ENCODE peak calls at places on chromosomes 13 and 19, in ten cellular contexts. D is CD4-positive, CD25-positive, alpha-beta regulatory T cell; A is lower leg skin; U is breast epithelium; C is brain microvascular endothelial cell; P is tibial nerve; Q is heart right ventricle; E is dorsolateral prefrontal cortex; O is psoas muscle; T is uterus. R is an unnamed sample.

GRCh38 chr13:72839831-72840426 is 58.0 kb downstream of the PIBF1 start:
- DNase-seq in D (peak; percentile 66), A (no peak), U (peak; percentile 55), C (peak; percentile 44), P (no peak), Q (no peak), E (no peak), O (no peak), T (no peak), R (no peak)

GRCh38 chr19:33950141-33950805 is 153.6 kb downstream of the KCTD15 start:
- DNase-seq in D (no peak), A (peak; percentile 54), U (no peak), C (no peak), P (no peak), Q (no peak), E (no peak), O (no peak), T (no peak), R (no peak)

GRCh38 chr13:36282818-36283432 is 14.7 kb downstream of the CCDC169 start:
- DNase-seq in D (peak; percentile 7), A (no peak), U (no peak), C (no peak), P (no peak), Q (no peak), E (no peak), O (no peak), T (no peak), R (no peak)

GRCh38 chr19:1122972-1123363 is 19.2 kb downstream of the GPX4 start:
- DNase-seq in D (no peak), A (peak; percentile 86), U (no peak), C (peak; percentile 60), P (no peak), Q (no peak), E (no peak), O (peak; percentile 78), T (peak; percentile 70), R (peak; percentile 83)

GRCh38 chr13:25432686-25433085 is 60.9 kb downstream of the ATP8A2 start:
- DNase-seq in D (no peak), A (no peak), U (no peak), C (no peak), P (no peak), Q (no peak), E (no peak), O (no peak), T (no peak), R (no peak)

GRCh38 chr13:42039457-42039945 is 8.9 kb upstream of the DGKH start:
- DNase-seq in D (no peak), A (no peak), U (no peak), C (no peak), P (peak; percentile 24), Q (peak; percentile 15), E (no peak), O (no peak), T (no peak), R (no peak)

GRCh38 chr19:4529924-4530522 is 5.0 kb downstream of the PLIN5 start:
- DNase-seq in D (no peak), A (no peak), U (no peak), C (no peak), P (no peak), Q (no peak), E (no peak), O (no peak), T (no peak), R (no peak)

GRCh38 chr13:98285852-98286594 is 109.0 kb upstream of the RNF113B start:
- DNase-seq in D (no peak), A (no peak), U (no peak), C (no peak), P (no peak), Q (no peak), E (no peak), O (no peak), T (no peak), R (no peak)

GRCh38 chr13:73715114-73715909 is 418.9 kb downstream of the KLF12 start:
- DNase-seq in D (peak; percentile 91), A (no peak), U (no peak), C (no peak), P (no peak), Q (no peak), E (no peak), O (no peak), T (no peak), R (peak; percentile 25)

GRCh38 chr19:12757544-12758274 is 6.1 kb downstream of the BEST2 start:
- DNase-seq in D (peak; percentile 67), A (peak; percentile 92), U (peak; percentile 67), C (peak; percentile 71), P (no peak), Q (peak; percentile 60), E (peak; percentile 52), O (peak; percentile 79), T (peak; percentile 73), R (peak; percentile 84)

GRCh38 chr13:59531571-59532091 is 632.1 kb downstream of the DIAPH3 start:
- DNase-seq in D (peak; percentile 37), A (peak; percentile 95), U (peak; percentile 62), C (peak; percentile 71), P (peak; percentile 75), Q (peak; percentile 92), E (peak; percentile 37), O (peak; percentile 67), T (peak; percentile 25), R (peak; percentile 34)

GRCh38 chr19:16066611-16067104 is 9.6 kb upstream of the TPM4 start:
- DNase-seq in D (peak; percentile 79), A (peak; percentile 85), U (no peak), C (peak; percentile 76), P (no peak), Q (peak; percentile 34), E (no peak), O (no peak), T (no peak), R (peak; percentile 67)

GRCh38 chr19:3108775-3109174 is 14.6 kb downstream of the GNA11 start:
- DNase-seq in D (peak; percentile 72), A (no peak), U (no peak), C (peak; percentile 55), P (peak; percentile 64), Q (peak; percentile 53), E (no peak), O (peak; percentile 57), T (peak; percentile 52), R (peak; percentile 77)

GRCh38 chr19:37251308-37252229 is 33.6 kb downstream of the ZNF383 start:
- DNase-seq in D (peak; percentile 54), A (peak; percentile 87), U (peak; percentile 89), C (peak; percentile 98), P (peak; percentile 43), Q (peak; percentile 94), E (peak; percentile 93), O (peak; percentile 77), T (peak; percentile 70), R (peak; percentile 50)

GRCh38 chr19:40791349-40791748 is 7.6 kb upstream of the EGLN2 start:
- DNase-seq in D (no peak), A (no peak), U (no peak), C (no peak), P (no peak), Q (no peak), E (no peak), O (no peak), T (no peak), R (no peak)
- H3K4me3 ChIP-seq in D (no peak overlapping the region), A (no peak overlapping the region), U (no peak overlapping the region), C (no peak overlapping the region), P (no peak overlapping the region), Q (no peak overlapping the region), E (no peak overlapping the region), O (no peak overlapping the region), T (no peak overlapping the region), R (no peak overlapping the region)

GRCh38 chr19:47470447-47471195 is 1.1 kb downstream of the SLC8A2 start:
- DNase-seq in D (no peak), A (no peak), U (no peak), C (no peak), P (no peak), Q (no peak), E (no peak), O (no peak), T (no peak), R (no peak)
- H3K4me3 ChIP-seq in D (no peak overlapping the region), A (no peak overlapping the region), U (no peak overlapping the region), C (no peak overlapping the region), P (no peak overlapping the region), Q (no peak overlapping the region), E (peak overlapping the region; percentile 72), O (no peak overlapping the region), T (peak overlapping the region; percentile 37), R (no peak overlapping the region)

GRCh38 chr19:6888967-6889366 is 1.6 kb downstream of the ADGRE1 start:
- DNase-seq in D (no peak), A (no peak), U (no peak), C (no peak), P (no peak), Q (no peak), E (no peak), O (no peak), T (no peak), R (no peak)

GRCh38 chr19:6894313-6894712 is 6.9 kb downstream of the ADGRE1 start:
- DNase-seq in D (no peak), A (no peak), U (no peak), C (no peak), P (no peak), Q (no peak), E (no peak), O (no peak), T (no peak), R (no peak)

GRCh38 chr19:6890421-6890913 is 3.1 kb downstream of the ADGRE1 start:
- DNase-seq in D (peak; percentile 74), A (peak; percentile 10), U (no peak), C (no peak), P (no peak), Q (no peak), E (no peak), O (no peak), T (no peak), R (no peak)

GRCh38 chr19:6891761-6892385 is 4.5 kb downstream of the ADGRE1 start:
- DNase-seq in D (peak; percentile 29), A (no peak), U (no peak), C (no peak), P (no peak), Q (no peak), E (no peak), O (no peak), T (no peak), R (no peak)

GRCh38 chr19:6890938-6891337 is 3.6 kb downstream of the ADGRE1 start:
- DNase-seq in D (peak; percentile 58), A (peak; percentile 31), U (no peak), C (no peak), P (no peak), Q (no peak), E (no peak), O (no peak), T (no peak), R (no peak)
- H3K4me3 ChIP-seq in D (peak overlapping the region; percentile 46), A (no peak overlapping the region), U (no peak overlapping the region), C (no peak overlapping the region), P (no peak overlapping the region), Q (no peak overlapping the region), E (no peak overlapping the region), O (no peak overlapping the region), T (no peak overlapping the region), R (no peak overlapping the region)

GRCh38 chr13:37716395-37716794 is 117.8 kb upstream of the POSTN start:
- DNase-seq in D (no peak), A (no peak), U (no peak), C (peak; percentile 81), P (no peak), Q (no peak), E (no peak), O (no peak), T (no peak), R (no peak)

GRCh38 chr13:37715606-37716015 is 117.0 kb upstream of the POSTN start:
- DNase-seq in D (no peak), A (no peak), U (no peak), C (peak; percentile 98), P (no peak), Q (no peak), E (no peak), O (no peak), T (no peak), R (no peak)

GRCh38 chr13:37716796-37717195 is 118.2 kb upstream of the POSTN start:
- DNase-seq in D (no peak), A (no peak), U (no peak), C (peak; percentile 55), P (no peak), Q (no peak), E (no peak), O (no peak), T (no peak), R (no peak)
- H3K4me3 ChIP-seq in D (no peak overlapping the region), A (no peak overlapping the region), U (no peak overlapping the region), C (no peak overlapping the region), P (no peak overlapping the region), Q (no peak overlapping the region), E (no peak overlapping the region), O (no peak overlapping the region), T (no peak overlapping the region), R (no peak overlapping the region)

R was measured in Peyer's patch.